ENCODE peak calls at places on chromosomes 6 and 20, in four cellular contexts. One of them, this sample, is unnamed.
A peak's percentile ranks its signal among the peaks of the same experiment; 100 is the strongest.

GRCh38 chr6:154395878-154396277 is 39.3 kb upstream of the IPCEF1 start:
- DNase-seq in stimulated activated CD8-positive, alpha-beta memory T cell treated with anti-CD3 and anti-CD28 coated beads, Interleukin-2, amount 100 ng/mL, for 48 hours: no peak
- DNase-seq in mammary epithelial cell: no peak
- DNase-seq in non-pigmented ciliary epithelial cell: no peak
- DNase-seq in this sample: no peak

GRCh38 chr6:5998741-5999687 is 7.7 kb downstream of the NRN1 start:
- DNase-seq in mammary epithelial cell: no peak
- DNase-seq in stimulated activated CD8-positive, alpha-beta memory T cell treated with anti-CD3 and anti-CD28 coated beads, Interleukin-2, amount 100 ng/mL, for 48 hours: no peak
- DNase-seq in non-pigmented ciliary epithelial cell: no peak
- DNase-seq in this sample: no peak

GRCh38 chr6:43708857-43709653 is 21.5 kb upstream of the MRPS18A start:
- DNase-seq in stimulated activated CD8-positive, alpha-beta memory T cell treated with anti-CD3 and anti-CD28 coated beads, Interleukin-2, amount 100 ng/mL, for 48 hours: no peak
- DNase-seq in mammary epithelial cell: peak; percentile 45
- DNase-seq in non-pigmented ciliary epithelial cell: peak; percentile 59
- DNase-seq in this sample: peak; percentile 51

GRCh38 chr20:9903048-9903651 is 64.3 kb upstream of the PAK5 start:
- DNase-seq in mammary epithelial cell: no peak
- DNase-seq in non-pigmented ciliary epithelial cell: no peak
- DNase-seq in stimulated activated CD8-positive, alpha-beta memory T cell treated with anti-CD3 and anti-CD28 coated beads, Interleukin-2, amount 100 ng/mL, for 48 hours: no peak
- DNase-seq in this sample: no peak

GRCh38 chr6:133746417-133746770 is 142.5 kb upstream of the TCF21 start:
- DNase-seq in stimulated activated CD8-positive, alpha-beta memory T cell treated with anti-CD3 and anti-CD28 coated beads, Interleukin-2, amount 100 ng/mL, for 48 hours: no peak
- DNase-seq in mammary epithelial cell: no peak
- DNase-seq in non-pigmented ciliary epithelial cell: no peak
- DNase-seq in this sample: no peak

GRCh38 chr6:64680446-64680845 is 1026.6 kb downstream of the EYS start:
- DNase-seq in non-pigmented ciliary epithelial cell: peak; percentile 24
- DNase-seq in stimulated activated CD8-positive, alpha-beta memory T cell treated with anti-CD3 and anti-CD28 coated beads, Interleukin-2, amount 100 ng/mL, for 48 hours: no peak
- DNase-seq in mammary epithelial cell: peak; percentile 52
- DNase-seq in this sample: no peak

GRCh38 chr6:128572286-128572685 is 51.9 kb upstream of the PTPRK start:
- DNase-seq in non-pigmented ciliary epithelial cell: no peak
- DNase-seq in stimulated activated CD8-positive, alpha-beta memory T cell treated with anti-CD3 and anti-CD28 coated beads, Interleukin-2, amount 100 ng/mL, for 48 hours: no peak
- DNase-seq in mammary epithelial cell: no peak
- DNase-seq in this sample: no peak

GRCh38 chr6:127459231-127459641 is at the start of gene KIAA0408:
- DNase-seq in stimulated activated CD8-positive, alpha-beta memory T cell treated with anti-CD3 and anti-CD28 coated beads, Interleukin-2, amount 100 ng/mL, for 48 hours: no peak
- DNase-seq in non-pigmented ciliary epithelial cell: no peak
- DNase-seq in mammary epithelial cell: peak; percentile 20
- DNase-seq in this sample: peak; percentile 77

GRCh38 chr20:7152071-7152470 is 384.6 kb downstream of the BMP2 start:
- DNase-seq in stimulated activated CD8-positive, alpha-beta memory T cell treated with anti-CD3 and anti-CD28 coated beads, Interleukin-2, amount 100 ng/mL, for 48 hours: no peak
- DNase-seq in mammary epithelial cell: peak; percentile 30
- DNase-seq in non-pigmented ciliary epithelial cell: no peak
- DNase-seq in this sample: no peak

GRCh38 chr6:105474234-105474633 is 71.4 kb upstream of the PREP start:
- DNase-seq in mammary epithelial cell: no peak
- DNase-seq in stimulated activated CD8-positive, alpha-beta memory T cell treated with anti-CD3 and anti-CD28 coated beads, Interleukin-2, amount 100 ng/mL, for 48 hours: no peak
- DNase-seq in non-pigmented ciliary epithelial cell: no peak
- DNase-seq in this sample: no peak

GRCh38 chr6:106547961-106548453 is 81.3 kb downstream of the RTN4IP1 start:
- DNase-seq in mammary epithelial cell: peak; percentile 94
- DNase-seq in non-pigmented ciliary epithelial cell: peak; percentile 87
- DNase-seq in stimulated activated CD8-positive, alpha-beta memory T cell treated with anti-CD3 and anti-CD28 coated beads, Interleukin-2, amount 100 ng/mL, for 48 hours: no peak
- DNase-seq in this sample: no peak

GRCh38 chr20:21557246-21557982 is 43.5 kb upstream of the NKX2-2 start:
- DNase-seq in mammary epithelial cell: no peak
- DNase-seq in non-pigmented ciliary epithelial cell: no peak
- DNase-seq in stimulated activated CD8-positive, alpha-beta memory T cell treated with anti-CD3 and anti-CD28 coated beads, Interleukin-2, amount 100 ng/mL, for 48 hours: no peak
- DNase-seq in this sample: no peak

GRCh38 chr6:20211941-20212391 is 303 bp downstream of the MBOAT1 start:
- DNase-seq in mammary epithelial cell: no peak
- DNase-seq in stimulated activated CD8-positive, alpha-beta memory T cell treated with anti-CD3 and anti-CD28 coated beads, Interleukin-2, amount 100 ng/mL, for 48 hours: peak; percentile 13
- DNase-seq in non-pigmented ciliary epithelial cell: no peak
- DNase-seq in this sample: no peak

GRCh38 chr6:56381852-56382251 is 134.5 kb upstream of the COL21A1 start:
- DNase-seq in mammary epithelial cell: peak; percentile 84
- DNase-seq in non-pigmented ciliary epithelial cell: no peak
- DNase-seq in stimulated activated CD8-positive, alpha-beta memory T cell treated with anti-CD3 and anti-CD28 coated beads, Interleukin-2, amount 100 ng/mL, for 48 hours: no peak
- DNase-seq in this sample: no peak